ENCODE peak calls at places on chromosomes 7 and 10, in eight cellular contexts. A is breast epithelium; I is CD8-positive, alpha-beta T cell; T is A549; U is esophagus squamous epithelium; M is sigmoid colon; L is SK-N-SH; B is GM23338. J is an unnamed sample.

GRCh38 chr7:79702116-79702515 is 248.6 kb upstream of the MAGI2 start:
- DNase-seq in T (no peak), A (no peak), B (no peak), I (no peak), L (no peak), M (no peak), U (no peak), J (no peak)

GRCh38 chr7:105896407-105896842 is 20.0 kb upstream of the ATXN7L1 start:
- DNase-seq in I (no peak), B (no peak), U (no peak), L (peak; percentile 23), A (no peak), T (no peak), M (no peak), J (no peak)

GRCh38 chr10:88233870-88234269 is 349.2 kb downstream of the RNLS start:
- DNase-seq in A (no peak), U (no peak), M (no peak), B (no peak), I (no peak), T (no peak), L (no peak), J (no peak)

GRCh38 chr10:6202098-6202683 is 541 bp upstream of the PFKFB3 start:
- DNase-seq in U (no peak), B (peak; percentile 73), M (no peak), T (no peak), A (no peak), L (no peak), I (no peak), J (no peak)

GRCh38 chr10:96910488-96911395 is 78.6 kb downstream of the LCOR start:
- DNase-seq in T (peak; percentile 64), B (peak; percentile 78), A (no peak), M (no peak), U (no peak), L (peak; percentile 56), I (no peak), J (no peak)

GRCh38 chr10:48605786-48606529 is 1.1 kb upstream of the ARHGAP22 start:
- DNase-seq in I (no peak), A (no peak), U (no peak), L (no peak), B (no peak), T (no peak), M (peak; percentile 53), J (no peak)

GRCh38 chr7:131071786-131072504 is 255.7 kb upstream of the MKLN1 start:
- DNase-seq in U (no peak), M (no peak), I (no peak), A (peak; percentile 32), B (peak; percentile 56), T (no peak), L (peak; percentile 37), J (no peak)

GRCh38 chr7:158101821-158102450 is 485.7 kb downstream of the PTPRN2 start:
- DNase-seq in T (no peak), U (no peak), M (no peak), L (no peak), B (no peak), A (no peak), I (no peak), J (no peak)

GRCh38 chr10:650691-651615 is 38.5 kb downstream of the DIP2C start:
- DNase-seq in L (no peak), U (no peak), M (peak; percentile 77), A (no peak), T (no peak), B (no peak), I (no peak), J (no peak)

GRCh38 chr7:38629621-38630020 is 1.6 kb downstream of the AMPH start:
- DNase-seq in M (no peak), I (no peak), A (no peak), U (no peak), T (no peak), B (no peak), L (no peak), J (no peak)

GRCh38 chr10:119149723-119150122 is 15.8 kb downstream of the SFXN4 start:
- DNase-seq in B (peak; percentile 68), A (no peak), I (no peak), L (peak; percentile 34), M (peak; percentile 40), T (no peak), U (no peak), J (no peak)

GRCh38 chr10:73234695-73235094 is 12.4 kb downstream of the DNAJC9 start:
- DNase-seq in L (no peak), I (no peak), M (no peak), T (no peak), B (no peak), U (no peak), A (no peak), J (no peak)

GRCh38 chr10:55370021-55370420 is 569.0 kb upstream of the PCDH15 start:
- DNase-seq in A (no peak), L (peak; percentile 29), B (no peak), T (no peak), U (no peak), I (no peak), M (no peak), J (no peak)

GRCh38 chr10:59831658-59832503 is 74.5 kb downstream of the CCDC6 start:
- DNase-seq in L (no peak), T (no peak), A (no peak), M (no peak), I (no peak), U (no peak), B (no peak), J (no peak)

GRCh38 chr7:126791306-126791705 is 461.4 kb downstream of the GRM8 start:
- DNase-seq in U (no peak), A (no peak), T (no peak), L (no peak), M (no peak), I (no peak), B (no peak), J (no peak)

GRCh38 chr10:61125560-61126250 is 181.7 kb upstream of the RHOBTB1 start:
- DNase-seq in A (no peak), L (no peak), B (no peak), I (no peak), U (no peak), M (no peak), T (no peak), J (no peak)

GRCh38 chr7:102248456-102249395 is 37.9 kb upstream of the SH2B2 start:
- DNase-seq in L (peak; percentile 49), T (no peak), B (peak; percentile 88), A (no peak), M (no peak), U (no peak), I (no peak), J (no peak)

GRCh38 chr7:135740868-135741267 is 7.7 kb downstream of the FAM180A start:
- DNase-seq in A (no peak), M (no peak), T (no peak), L (no peak), B (no peak), I (no peak), U (no peak), J (no peak)

GRCh38 chr7:8176370-8177081 is 85.4 kb downstream of the ICA1 start:
- DNase-seq in T (no peak), I (peak; percentile 80), U (no peak), A (no peak), B (no peak), M (no peak), L (no peak), J (peak; percentile 84)

GRCh38 chr7:133857376-133858119 is 269.6 kb upstream of the LRGUK start:
- DNase-seq in M (no peak), I (no peak), T (no peak), A (no peak), B (no peak), U (no peak), L (no peak), J (no peak)

GRCh38 chr10:78115135-78115853 is 81.6 kb downstream of the RPS24 start:
- DNase-seq in T (no peak), A (no peak), B (no peak), I (no peak), U (no peak), L (no peak), M (no peak), J (no peak)

GRCh38 chr7:1669486-1669951 is 558 bp upstream of the ELFN1 start:
- DNase-seq in B (peak; percentile 66), A (no peak), I (no peak), L (peak; percentile 72), M (peak; percentile 17), U (no peak), T (no peak), J (no peak)

GRCh38 chr7:1668486-1668931 is 1.6 kb upstream of the ELFN1 start:
- DNase-seq in I (no peak), U (no peak), L (peak; percentile 58), B (peak; percentile 32), M (no peak), A (no peak), T (peak; percentile 46), J (peak; percentile 28)

GRCh38 chr7:1669954-1670893 is at the start of gene ELFN1:
- DNase-seq in U (no peak), L (peak; percentile 86), A (no peak), M (peak; percentile 40), T (no peak), I (no peak), B (peak; percentile 90), J (peak; percentile 47)

GRCh38 chr7:1667566-1668485 is 2.3 kb upstream of the ELFN1 start:
- DNase-seq in U (no peak), T (no peak), A (no peak), B (peak; percentile 50), L (peak; percentile 87), M (peak; percentile 55), I (no peak), J (peak; percentile 37)

GRCh38 chr7:1668932-1669485 is 1.1 kb upstream of the ELFN1 start:
- DNase-seq in M (peak; percentile 60), I (no peak), B (peak; percentile 46), T (no peak), A (no peak), L (peak; percentile 58), U (no peak), J (peak; percentile 31)
- H3K27ac ChIP-seq in M (no peak overlapping the region), I (no peak overlapping the region), B (no peak overlapping the region), T (no peak overlapping the region), A (no peak overlapping the region), L (no peak overlapping the region), U (no peak overlapping the region), J (no peak overlapping the region)

GRCh38 chr10:110010076-110011069 is 2.6 kb downstream of the ADD3 start:
- DNase-seq in I (peak; percentile 72), U (no peak), L (no peak), T (no peak), A (no peak), B (no peak), M (no peak), J (peak; percentile 48)
- H3K27ac ChIP-seq in I (peak overlapping the region; percentile 82), U (no peak overlapping the region), L (no peak overlapping the region), T (no peak overlapping the region), A (peak overlapping the region; percentile 33), B (no peak overlapping the region), M (peak overlapping the region; percentile 11), J (peak overlapping the region; percentile 35)

DNA sequence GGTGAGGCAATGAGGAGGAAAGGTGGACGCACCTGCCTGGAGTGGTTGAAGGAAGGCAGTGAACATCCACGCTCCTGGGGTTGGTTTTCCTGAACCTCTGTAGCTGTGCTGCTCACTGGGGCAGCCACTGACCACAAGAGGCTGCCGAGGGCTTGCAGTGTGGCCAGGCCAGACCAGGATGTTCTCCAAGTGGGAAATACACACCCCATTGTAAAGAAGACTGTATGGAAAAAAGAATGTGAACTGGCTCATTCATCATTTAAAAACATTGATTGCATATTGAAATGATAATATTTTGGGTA is 107.6 kb downstream of the SNX10 start:
- DNase-seq in I (no peak), M (no peak), A (no peak), B (peak; percentile 50), U (no peak), T (peak; percentile 34), L (peak; percentile 83), J (no peak)
- H3K27ac ChIP-seq in I (no peak overlapping the region), M (peak overlapping the region; percentile 76), A (peak overlapping the region; percentile 82), B (peak overlapping the region; percentile 78), U (no peak overlapping the region), T (peak overlapping the region; percentile 66), L (no peak overlapping the region), J (peak overlapping the region; percentile 90)

GRCh38 chr7:151742713-151743480 is 134.0 kb downstream of the PRKAG2 start:
- DNase-seq in I (no peak), L (no peak), B (peak; percentile 60), A (no peak), M (no peak), U (no peak), T (no peak), J (no peak)
- H3K27ac ChIP-seq in I (no peak overlapping the region), L (no peak overlapping the region), B (no peak overlapping the region), A (no peak overlapping the region), M (no peak overlapping the region), U (no peak overlapping the region), T (peak overlapping the region; percentile 87), J (no peak overlapping the region)

J was measured in Peyer's patch.